ENCODE peak calls at places on chromosome 13, in six cellular contexts. U is GM19239; I is activated T-cell treated with anti-CD3 and anti-CD28 coated beads, Interleukin-2, amount 50 U/mL, for 72 hours; P is stimulated activated CD4-positive, alpha-beta T cell treated with anti-CD3 and anti-CD28 coated beads, Interleukin-2, amount 100 ng/mL, for 48 hours; A is lung microvascular endothelial cell; Q is NCI-H2081 treated with DMSO at 0.1 percent for 48 hours. T is an unnamed sample.

GRCh38 chr13:113735194-113735593 is 23.8 kb upstream of the TMEM255B start:
- DNase-seq in U (no peak), I (no peak), P (no peak), A (no peak), Q (no peak), T (no peak)

GRCh38 chr13:97883356-97883755 is 70.1 kb upstream of the IPO5 start:
- DNase-seq in U (no peak), I (no peak), P (no peak), A (no peak), Q (no peak), T (no peak)

GRCh38 chr13:34371645-34372044 is 553.7 kb downstream of the RFC3 start:
- DNase-seq in U (no peak), I (no peak), P (no peak), A (no peak), Q (no peak), T (no peak)

GRCh38 chr13:32311188-32311897 is 3.8 kb downstream of the ZAR1L start:
- DNase-seq in U (no peak), I (no peak), P (no peak), A (no peak), Q (no peak), T (no peak)

GRCh38 chr13:20666948-20667347 is 36.6 kb upstream of the IL17D start:
- DNase-seq in U (no peak), I (no peak), P (no peak), A (no peak), Q (no peak), T (no peak)

GRCh38 chr13:99434258-99434788 is 66.9 kb upstream of the TM9SF2 start:
- DNase-seq in U (no peak), I (peak; percentile 92), P (peak; percentile 61), A (no peak), Q (no peak), T (no peak)

GRCh38 chr13:45817833-45818232 is 33.7 kb downstream of the SIAH3 start:
- DNase-seq in U (no peak), I (no peak), P (no peak), A (peak; percentile 12), Q (no peak), T (no peak)

GRCh38 chr13:29832899-29833298 is 17.5 kb downstream of the UBL3 start:
- DNase-seq in U (no peak), I (no peak), P (no peak), A (no peak), Q (no peak), T (no peak)

GRCh38 chr13:48500652-48501197 is 32.2 kb downstream of the RCBTB2 start:
- DNase-seq in U (no peak), I (no peak), P (no peak), A (no peak), Q (no peak), T (no peak)

GRCh38 chr13:111845621-111846351 is 221.2 kb upstream of the SOX1 start:
- DNase-seq in U (no peak), I (no peak), P (no peak), A (no peak), Q (no peak), T (peak; percentile 69)

T was measured in cardiac septum.